ENCODE peak calls at places on chromosomes 4 and X, in five cellular contexts. Y is ACHN; B is effector CD4-positive, alpha-beta T cell; X is stimulated activated CD4-positive, alpha-beta T cell treated with anti-CD3 and anti-CD28 coated beads, Interleukin-4, amount 100 ng/mL, for 1 hour; N is HEK293T. K is an unnamed sample.

GRCh38 chr4:53767503-53767902 is 176.2 kb upstream of the LNX1 start:
- DNase-seq in Y (no peak), B (no peak), X (no peak), N (no peak), K (no peak)

GRCh38 chrX:78527263-78527662 is 131.9 kb downstream of the RTL3 start:
- DNase-seq in Y (no peak), B (no peak), X (peak), N (no peak), K (no peak)

GRCh38 chrX:56783996-56784620 is 55.1 kb downstream of the NBDY start:
- DNase-seq in Y (no peak), B (no peak), X (no peak), N (no peak), K (no peak)

GRCh38 chr4:168269879-168270278 is 48.7 kb downstream of the DDX60 start:
- DNase-seq in Y (no peak), B (no peak), X (no peak), N (no peak), K (no peak)

GRCh38 chr4:108135549-108136209 is 33.1 kb downstream of the LEF1 start:
- DNase-seq in Y (no peak), B (no peak), X (no peak), N (peak), K (no peak)

GRCh38 chr4:16123356-16124084 is 39.7 kb upstream of the PROM1 start:
- DNase-seq in Y (no peak), B (no peak), X (no peak), N (no peak), K (no peak)

GRCh38 chr4:10704050-10704810 is 19.7 kb upstream of the CLNK start:
- DNase-seq in Y (no peak), B (no peak), X (no peak), N (no peak), K (no peak)

GRCh38 chrX:114611018-114611619 is 27.2 kb downstream of the HTR2C start:
- DNase-seq in Y (peak), B (peak), X (no peak), N (peak), K (peak)

GRCh38 chr4:19304028-19304427 is 947.7 kb upstream of the SLIT2 start:
- DNase-seq in Y (no peak), B (no peak), X (no peak), N (no peak), K (no peak)

GRCh38 chr4:1755297-1755696 is 34.0 kb downstream of the TACC3 start:
- DNase-seq in Y (no peak), B (no peak), X (no peak), N (no peak), K (no peak)

GRCh38 chr4:5037553-5038551 is 13.4 kb upstream of the STK32B start:
- DNase-seq in Y (peak), B (no peak), X (no peak), N (no peak), K (peak)

GRCh38 chr4:185541251-185541671 is 6.0 kb upstream of the PDLIM3 start:
- DNase-seq in Y (no peak), B (no peak), X (no peak), N (no peak), K (no peak)

GRCh38 chr4:6535706-6536105 is 39.3 kb upstream of the MAN2B2 start:
- DNase-seq in Y (no peak), B (no peak), X (no peak), N (no peak), K (no peak)

GRCh38 chrX:154373340-154374306 is 811 bp downstream of the FLNA start:
- DNase-seq in Y (peak), B (no peak), X (no peak), N (peak), K (peak)

GRCh38 chr4:3212391-3213100 is 36.4 kb upstream of the MSANTD1 start:
- DNase-seq in Y (no peak), B (no peak), X (no peak), N (no peak), K (no peak)

GRCh38 chr4:623914-624626 is 1.3 kb upstream of the PDE6B start:
- DNase-seq in Y (no peak), B (no peak), X (no peak), N (no peak), K (no peak)

GRCh38 chr4:2292679-2293108 is 30.8 kb upstream of the MXD4 start:
- DNase-seq in Y (no peak), B (no peak), X (no peak), N (no peak), K (no peak)

GRCh38 chr4:74161676-74162450 is 3.9 kb downstream of the MTHFD2L start:
- DNase-seq in Y (no peak), B (no peak), X (no peak), N (no peak), K (no peak)

GRCh38 chrX:116272881-116273280 is 102.3 kb downstream of the AGTR2 start:
- DNase-seq in Y (no peak), B (no peak), X (no peak), N (no peak), K (no peak)

GRCh38 chr4:189202869-189203271 is 737.8 kb upstream of the FRG1 start:
- DNase-seq in Y (no peak), B (no peak), X (no peak), N (no peak), K (no peak)

GRCh38 chr4:88705805-88706518 is 8.3 kb upstream of the NAP1L5 start:
- DNase-seq in Y (peak), B (no peak), X (no peak), N (no peak), K (no peak)